ENCODE peak calls at places on chromosomes 6 and 20, in ten cellular contexts. C is transverse colon, S is K562, H is HCT116, B is breast epithelium, F is GM23338, Z is HL-60, L is suprapubic skin, O is GM12892, T is HepG2. E is an unnamed sample.

GRCh38 chr6:10745116-10745515 is 2.5 kb upstream of the TMEM14B start:
- DNase-seq in C (no peak), S (no peak), B (no peak), Z (no peak), L (no peak), H (no peak), F (peak), T (no peak), O (no peak), E (no peak)

GRCh38 chr6:63611560-63611959 is 24.0 kb upstream of the PHF3 start:
- DNase-seq in H (no peak), B (no peak), T (no peak), C (no peak), L (no peak), F (no peak), Z (no peak), O (no peak), S (no peak), E (no peak)

GRCh38 chr20:51800132-51800721 is 2.1 kb downstream of the SALL4 start:
- DNase-seq in F (peak), H (peak), L (peak), O (peak), T (peak), S (peak), B (peak), C (peak), Z (peak), E (peak)

GRCh38 chr20:31706607-31707257 is 15.9 kb downstream of the BCL2L1 start:
- DNase-seq in L (no peak), Z (peak), C (no peak), T (peak), O (no peak), B (no peak), H (no peak), S (peak), F (no peak), E (no peak)

GRCh38 chr6:12605888-12606345 is 110.7 kb upstream of the PHACTR1 start:
- DNase-seq in T (peak), O (no peak), Z (peak), S (peak), F (peak), C (peak), B (peak), H (peak), L (no peak), E (no peak)

GRCh38 chr6:32152414-32153251 is 894 bp upstream of the PRRT1 start:
- DNase-seq in C (no peak), T (no peak), L (no peak), F (peak), H (no peak), O (no peak), Z (no peak), B (no peak), S (peak), E (no peak)

GRCh38 chr6:41896280-41896679 is 1.1 kb upstream of the USP49 start:
- DNase-seq in T (no peak), H (no peak), S (no peak), Z (no peak), O (no peak), C (no peak), B (no peak), F (no peak), L (no peak), E (no peak)

GRCh38 chr6:47161176-47161687 is 119.1 kb upstream of the ADGRF1 start:
- DNase-seq in C (peak), F (no peak), L (no peak), T (no peak), H (peak), B (no peak), O (no peak), S (no peak), Z (peak), E (peak)

GRCh38 chr20:22579711-22580697 is 4.4 kb downstream of the FOXA2 start:
- DNase-seq in L (no peak), O (no peak), B (no peak), C (no peak), S (no peak), F (peak), H (no peak), Z (no peak), T (peak), E (no peak)

GRCh38 chr6:136424450-136424849 is 125.8 kb downstream of the MAP7 start:
- DNase-seq in F (no peak), O (no peak), Z (no peak), H (no peak), T (no peak), L (no peak), C (no peak), S (no peak), B (no peak), E (no peak)

GRCh38 chr6:116975600-116975999 is 98.6 kb downstream of the RFX6 start:
- DNase-seq in B (no peak), F (no peak), O (no peak), S (no peak), C (no peak), H (no peak), Z (no peak), T (no peak), L (no peak), E (no peak)

GRCh38 chr20:57856658-57857057 is 146.8 kb upstream of the PMEPA1 start:
- DNase-seq in B (no peak), S (no peak), C (no peak), Z (no peak), O (no peak), T (no peak), F (no peak), H (no peak), L (no peak), E (peak)

GRCh38 chr6:41367700-41368099 is 32.3 kb downstream of the NCR2 start:
- DNase-seq in F (peak), B (no peak), H (peak), O (no peak), S (peak), C (peak), Z (peak), L (no peak), T (peak), E (no peak)

GRCh38 chr6:71967436-71967835 is 81.1 kb downstream of the RIMS1 start:
- DNase-seq in B (no peak), S (no peak), Z (no peak), H (no peak), O (no peak), C (no peak), L (no peak), F (no peak), T (no peak), E (no peak)

GRCh38 chr20:59668926-59669325 is 64.6 kb downstream of the PHACTR3 start:
- DNase-seq in C (no peak), O (no peak), S (no peak), L (no peak), Z (no peak), F (no peak), H (no peak), T (no peak), B (no peak), E (no peak)

DNA sequence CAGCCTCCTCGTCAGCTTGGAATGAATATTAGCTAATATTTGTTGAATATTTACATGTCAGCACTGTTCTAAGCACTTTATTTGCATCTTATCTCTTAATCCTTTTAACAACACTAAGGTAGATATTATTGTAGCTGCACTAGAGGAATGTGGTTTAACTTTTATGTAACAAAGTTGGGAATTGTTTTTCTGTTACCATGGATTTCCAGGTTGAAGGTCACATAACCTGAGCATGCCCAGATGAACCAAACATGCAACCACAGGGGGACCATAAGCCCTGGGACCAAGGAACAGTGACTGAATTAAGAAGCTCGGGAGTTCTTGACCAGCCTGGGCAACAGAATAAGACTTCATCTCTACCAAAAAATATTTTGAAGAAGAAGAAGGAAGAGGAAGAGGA is 29.1 kb upstream of the YWHAB start:
- DNase-seq in L (no peak), T (peak), C (no peak), B (no peak), O (no peak), Z (no peak), F (no peak), H (no peak), S (no peak), E (no peak)
- TF ChIP-seq POLR2AphosphoS5 in L (no peak), T (no peak), C (no peak), B (no peak), O (no peak), Z (no peak), F (no peak), H (no peak), S (no peak), E (no peak)

DNA sequence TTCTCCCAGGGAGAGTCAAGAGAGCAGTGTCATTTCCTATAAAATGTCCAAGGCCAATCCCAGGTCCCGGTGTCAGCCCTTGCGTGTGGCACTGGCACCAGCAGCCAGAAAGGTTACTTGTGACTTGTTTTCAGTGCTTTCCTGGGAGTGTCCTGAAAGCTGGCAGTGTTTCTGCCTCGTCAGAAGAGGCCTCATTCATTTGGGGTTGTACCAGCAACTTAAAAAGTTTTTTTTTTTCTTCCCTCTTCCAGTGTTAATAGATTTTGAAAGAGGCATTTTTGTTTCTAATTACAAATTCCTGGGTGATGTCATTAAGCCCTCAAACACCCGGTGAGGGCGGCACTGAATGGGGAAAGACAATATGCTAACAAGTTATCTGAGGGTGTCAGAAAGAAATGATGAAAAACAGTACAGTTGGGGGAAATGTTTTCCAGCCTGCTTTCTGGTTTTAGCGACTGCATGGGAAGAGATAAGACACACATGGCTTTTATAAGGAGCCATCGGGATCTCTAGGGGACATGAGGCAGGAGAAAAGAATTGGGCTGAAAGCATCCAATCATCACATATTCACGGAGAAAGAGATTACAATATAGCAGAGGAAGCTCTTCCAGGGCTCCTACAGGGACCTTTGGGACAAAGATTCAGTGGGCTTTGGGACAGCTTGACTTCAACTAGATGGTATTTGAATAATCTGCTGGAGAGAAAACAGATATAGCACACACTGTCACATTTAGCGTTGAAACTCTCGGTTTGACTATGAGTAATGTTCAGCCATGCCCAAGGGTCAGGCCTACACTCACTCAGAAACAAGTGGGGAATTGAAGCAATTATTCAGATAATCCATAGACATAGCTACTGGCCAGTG is 153.0 kb downstream of the BCAS1 start:
- DNase-seq in C (peak), T (no peak), S (peak), O (no peak), F (no peak), L (peak), Z (no peak), B (peak), H (no peak), E (no peak)
- TF ChIP-seq POLR2AphosphoS5 in C (peak), T (no peak), S (peak), O (no peak), F (no peak), L (peak), Z (no peak), B (peak), H (no peak), E (no peak)

DNA sequence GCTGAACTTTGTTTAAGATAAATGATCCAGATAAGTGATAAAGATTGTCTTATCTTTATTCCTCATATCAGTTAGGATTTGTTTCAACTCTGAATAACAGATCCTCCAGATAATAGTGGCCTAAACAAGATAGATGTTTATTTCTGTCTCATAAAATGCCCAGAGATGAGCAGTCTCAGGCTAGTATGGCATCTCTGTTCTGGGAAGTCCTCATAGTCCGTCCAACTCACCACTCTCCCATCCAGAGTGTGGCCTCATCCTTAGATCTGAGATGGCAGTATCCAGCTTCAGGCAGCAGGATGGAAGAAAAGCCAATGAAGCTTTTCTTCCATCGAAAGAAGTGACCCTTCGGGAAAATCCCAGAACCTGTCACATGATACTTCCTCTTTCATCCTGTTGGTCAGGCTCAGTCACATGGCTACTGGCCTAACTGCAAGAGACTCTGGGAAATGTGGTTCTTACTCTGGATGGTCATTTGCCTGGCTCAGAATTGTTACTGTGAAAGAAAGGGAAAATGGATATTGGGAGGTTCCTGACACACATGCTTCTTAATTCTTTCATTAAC is 29.4 kb upstream of the TAGAP start:
- DNase-seq in S (peak), B (no peak), Z (no peak), O (no peak), C (no peak), F (peak), H (peak), T (no peak), L (no peak), E (no peak)
- TF ChIP-seq POLR2AphosphoS5 in S (no peak), B (no peak), Z (no peak), O (no peak), C (no peak), F (no peak), H (no peak), T (no peak), L (no peak), E (no peak)

GRCh38 chr6:148883270-148883669 is 136.4 kb downstream of the UST start:
- DNase-seq in S (no peak), C (no peak), T (no peak), B (no peak), L (no peak), O (no peak), H (no peak), Z (no peak), F (no peak), E (no peak)

GRCh38 chr6:148885154-148885870 is 138.5 kb downstream of the UST start:
- DNase-seq in B (no peak), O (no peak), S (no peak), Z (no peak), F (no peak), T (no peak), C (no peak), H (no peak), L (no peak), E (no peak)

GRCh38 chr6:148878683-148879082 is 131.9 kb downstream of the UST start:
- DNase-seq in Z (no peak), H (no peak), L (no peak), C (no peak), F (no peak), B (no peak), O (no peak), T (no peak), S (no peak), E (no peak)

GRCh38 chr6:148884461-148884860 is 137.6 kb downstream of the UST start:
- DNase-seq in Z (no peak), B (no peak), F (no peak), T (no peak), O (no peak), L (no peak), C (no peak), S (no peak), H (no peak), E (no peak)

DNA sequence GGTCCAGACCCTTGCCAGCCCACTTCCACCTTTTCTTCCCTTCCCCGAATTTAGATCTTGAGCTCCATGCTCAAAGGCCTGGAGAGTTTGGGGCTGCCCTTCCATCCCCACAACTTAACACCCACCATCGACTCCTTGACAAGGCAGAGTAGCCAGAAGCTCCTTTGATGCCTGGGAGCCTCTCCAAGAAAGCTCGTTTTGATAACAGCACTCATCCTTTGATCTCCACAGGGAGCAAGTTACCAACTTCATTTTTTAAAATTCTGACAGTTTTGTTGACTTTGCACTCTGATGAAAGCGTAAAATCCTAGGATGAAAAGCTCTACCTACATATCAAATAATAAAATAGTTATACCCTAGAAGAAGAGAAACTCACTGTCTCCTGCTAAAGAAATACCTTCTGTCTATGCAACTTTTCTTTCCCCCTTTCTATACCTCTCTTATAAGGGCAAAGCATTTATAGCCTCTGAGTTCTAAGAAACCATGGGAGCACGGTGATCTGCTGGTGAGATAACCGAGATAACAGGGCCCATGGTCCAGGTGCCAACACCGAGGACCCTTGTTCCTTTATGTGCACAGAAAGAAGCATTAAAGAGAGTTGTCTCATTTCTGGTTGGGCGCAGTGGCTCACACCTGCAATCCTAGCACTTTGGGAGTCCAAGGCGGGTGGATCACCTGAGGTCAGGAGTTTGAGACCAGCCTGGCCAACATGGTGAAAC is 134.9 kb downstream of the UST start:
- DNase-seq in T (no peak), B (no peak), H (no peak), L (no peak), Z (no peak), S (no peak), C (no peak), F (no peak), O (no peak), E (no peak)
- TF ChIP-seq POLR2AphosphoS5 in T (no peak), B (no peak), H (no peak), L (no peak), Z (no peak), S (no peak), C (no peak), F (no peak), O (no peak), E (no peak)

GRCh38 chr6:133355922-133356321 is 114.8 kb downstream of the EYA4 start:
- DNase-seq in H (no peak), Z (no peak), C (no peak), F (no peak), L (no peak), O (no peak), T (no peak), S (no peak), B (no peak), E (no peak)
- TF ChIP-seq POLR2AphosphoS5 in H (no peak), Z (no peak), C (no peak), F (no peak), L (no peak), O (no peak), T (no peak), S (no peak), B (no peak), E (no peak)

E was measured in upper lobe of left lung.